ENCODE peak calls at places on chromosomes 6 and 20, in six cellular contexts. K is iPS-NIHi11; R is fibroblast of pulmonary artery; Q is ecto neural progenitor cell; O is stimulated activated CD4-positive, alpha-beta T cell treated with anti-CD3 and anti-CD28 coated beads, Interleukin-15, amount 100 ng/mL, for 24 hours; M is endothelial cell of umbilical vein. Y is an unnamed sample.

GRCh38 chr6:11681770-11682169 is 96.8 kb downstream of the ADTRP start:
- DNase-seq in O (no peak), M (no peak), Q (no peak), R (no peak), K (no peak), Y (no peak)

GRCh38 chr6:34979218-34979617 is 90.2 kb downstream of the ANKS1A start:
- DNase-seq in K (no peak), O (no peak), Q (no peak), M (no peak), R (no peak), Y (no peak)

GRCh38 chr6:149014631-149015171 is 267.9 kb downstream of the UST start:
- DNase-seq in K (peak; percentile 72), R (peak; percentile 71), Q (no peak), M (no peak), O (no peak), Y (no peak)

GRCh38 chr6:35417979-35418661 is 34.0 kb upstream of the FANCE start:
- DNase-seq in M (no peak), R (no peak), Q (no peak), O (no peak), K (no peak), Y (no peak)

GRCh38 chr6:127300411-127300810 is 33.7 kb downstream of the RNF146 start:
- DNase-seq in M (peak; percentile 65), R (peak; percentile 77), O (no peak), Q (no peak), K (no peak), Y (no peak)

GRCh38 chr20:31974975-31975481 is 7.1 kb downstream of the XKR7 start:
- DNase-seq in M (no peak), K (peak; percentile 55), R (no peak), O (no peak), Q (peak; percentile 79), Y (no peak)

GRCh38 chr6:163828038-163828790 is 413.7 kb downstream of the QKI start:
- DNase-seq in Q (peak; percentile 48), M (no peak), K (no peak), O (no peak), R (no peak), Y (no peak)

GRCh38 chr6:33706136-33706725 is 5.3 kb downstream of the UQCC2 start:
- DNase-seq in Q (no peak), R (no peak), M (no peak), O (no peak), K (no peak), Y (no peak)

GRCh38 chr6:15715851-15716250 is 53.0 kb upstream of the DTNBP1 start:
- DNase-seq in M (no peak), R (no peak), O (no peak), Q (no peak), K (no peak), Y (no peak)

GRCh38 chr20:57627972-57628650 is 7.9 kb upstream of the ZBP1 start:
- DNase-seq in Q (no peak), R (peak; percentile 87), O (peak; percentile 55), M (peak; percentile 86), K (no peak), Y (no peak)

GRCh38 chr6:14664616-14665315 is 547.2 kb downstream of the CD83 start:
- DNase-seq in M (no peak), O (no peak), K (peak; percentile 27), Q (peak; percentile 57), R (no peak), Y (no peak)

GRCh38 chr6:149140137-149140909 is 177.2 kb upstream of the TAB2 start:
- DNase-seq in O (peak; percentile 67), K (no peak), M (peak; percentile 38), R (no peak), Q (no peak), Y (no peak)

GRCh38 chr20:50919567-50919966 is 11.7 kb downstream of the ADNP start:
- DNase-seq in R (peak; percentile 90), K (no peak), Q (no peak), M (no peak), O (peak; percentile 16), Y (no peak)

GRCh38 chr6:121247386-121247785 is 86.9 kb downstream of the TBC1D32 start:
- DNase-seq in R (peak; percentile 24), M (no peak), O (no peak), Q (no peak), K (no peak), Y (no peak)

GRCh38 chr6:138296786-138297185 is 78.5 kb upstream of the PBOV1 start:
- DNase-seq in M (no peak), R (no peak), O (no peak), Q (no peak), K (no peak), Y (no peak)

GRCh38 chr6:56529594-56530191 is 113.0 kb downstream of the DST start:
- DNase-seq in Q (no peak), R (no peak), O (no peak), K (no peak), M (no peak), Y (no peak)

GRCh38 chr6:138161118-138161433 is 663 bp upstream of the ARFGEF3 start:
- DNase-seq in O (peak; percentile 14), K (no peak), M (no peak), R (no peak), Q (no peak), Y (no peak)

GRCh38 chr6:30163090-30163917 is at the start of gene TRIM15:
- DNase-seq in Q (no peak), O (peak; percentile 80), M (no peak), K (peak; percentile 46), R (no peak), Y (no peak)

GRCh38 chr6:92329416-92329815 is 1089.9 kb downstream of the EPHA7 start:
- DNase-seq in R (peak; percentile 3), K (no peak), Q (no peak), M (peak; percentile 26), O (no peak), Y (no peak)

GRCh38 chr6:118551673-118552063 is 3.6 kb downstream of the PLN start:
- DNase-seq in Q (no peak), O (no peak), R (peak; percentile 80), K (no peak), M (no peak), Y (no peak)

GRCh38 chr6:72246926-72247325 is 360.6 kb downstream of the RIMS1 start:
- DNase-seq in Q (no peak), O (no peak), R (no peak), K (peak; percentile 16), M (no peak), Y (no peak)

GRCh38 chr6:119137194-119138072 is 59.0 kb upstream of the FAM184A start:
- DNase-seq in K (no peak), O (no peak), R (peak; percentile 64), M (no peak), Q (no peak), Y (no peak)

GRCh38 chr6:22079788-22080187 is 217.0 kb downstream of the PRL start:
- DNase-seq in K (no peak), Q (no peak), R (peak; percentile 50), O (no peak), M (no peak), Y (no peak)

GRCh38 chr20:56995635-56996075 is 270.8 kb downstream of the BMP7 start:
- DNase-seq in R (peak; percentile 3), K (peak; percentile 93), M (no peak), Q (peak; percentile 76), O (peak; percentile 38), Y (peak; percentile 12)

GRCh38 chr20:10625641-10626040 is 48.2 kb downstream of the JAG1 start:
- DNase-seq in K (no peak), O (no peak), R (no peak), M (no peak), Q (no peak), Y (no peak)

GRCh38 chr6:110367001-110367400 is 8.9 kb upstream of the METTL24 start:
- DNase-seq in K (no peak), Q (no peak), R (no peak), O (no peak), M (no peak), Y (no peak)

GRCh38 chr6:81977488-81977887 is 225.0 kb upstream of the TENT5A start:
- DNase-seq in M (no peak), O (no peak), R (peak; percentile 31), Q (no peak), K (no peak), Y (no peak)

GRCh38 chr6:12066297-12066696 is 54.2 kb downstream of the HIVEP1 start:
- DNase-seq in O (no peak), K (no peak), Q (no peak), M (peak; percentile 77), R (peak; percentile 39), Y (no peak)